ENCODE peak calls at places on chromosome 11, in four cellular contexts. E is H1, B is K562, X is WTC11. P is an unnamed sample.

GRCh38 chr11:62461740-62462522 is 43.1 kb downstream of the SCGB1A1 start:
- DNase-seq in E (no peak), X (no peak), B (peak), P (no peak)

GRCh38 chr11:2199466-2200341 is 28.1 kb upstream of the TH start:
- DNase-seq in B (no peak), E (no peak), X (no peak), P (peak)

GRCh38 chr11:72582206-72583176 is 91.7 kb downstream of the PDE2A start:
- DNase-seq in B (no peak), E (no peak), X (no peak), P (no peak)

GRCh38 chr11:61445535-61445934 is 15.6 kb downstream of the SDHAF2 start:
- DNase-seq in X (no peak), E (no peak), B (no peak), P (no peak)

GRCh38 chr11:67732045-67732787 is 57.8 kb upstream of the ALDH3B2 start:
- DNase-seq in X (peak), B (peak), E (peak), P (peak)

GRCh38 chr11:65491614-65492386 is 7.0 kb upstream of the MALAT1 start:
- DNase-seq in X (peak), E (peak), B (no peak), P (no peak)

GRCh38 chr11:11976476-11977187 is 31.8 kb downstream of the DKK3 start:
- DNase-seq in E (peak), B (no peak), X (no peak), P (no peak)

GRCh38 chr11:90220391-90220790 is 2.5 kb downstream of the CHORDC1 start:
- DNase-seq in E (no peak), B (peak), X (no peak), P (no peak)

GRCh38 chr11:44575288-44575672 is 9.8 kb downstream of the CD82 start:
- DNase-seq in B (no peak), X (no peak), E (no peak), P (peak)

GRCh38 chr11:134333951-134334350 is 2.2 kb downstream of the GLB1L2 start:
- DNase-seq in B (no peak), E (no peak), X (no peak), P (no peak)

GRCh38 chr11:110184974-110185597 is 91.9 kb downstream of the ZC3H12C start:
- DNase-seq in E (no peak), B (no peak), X (no peak), P (no peak)

GRCh38 chr11:91489989-91490388 is 734.6 kb upstream of the FAT3 start:
- DNase-seq in E (peak), X (peak), B (no peak), P (no peak)

GRCh38 chr11:69060005-69060404 is 11.3 kb downstream of the TPCN2 start:
- DNase-seq in B (no peak), X (no peak), E (no peak), P (no peak)

GRCh38 chr11:8586805-8587204 is 7.2 kb downstream of the STK33 start:
- DNase-seq in B (no peak), X (no peak), E (no peak), P (no peak)

GRCh38 chr11:24747275-24748251 is 250.7 kb downstream of the LUZP2 start:
- DNase-seq in X (no peak), B (no peak), E (no peak), P (no peak)

GRCh38 chr11:61657566-61657965 is 22.6 kb upstream of the DAGLA start:
- DNase-seq in X (no peak), B (no peak), E (no peak), P (no peak)

GRCh38 chr11:30414283-30414682 is 91.4 kb downstream of the ARL14EP start:
- DNase-seq in E (no peak), X (no peak), B (no peak), P (no peak)

GRCh38 chr11:72378704-72379383 is 55.5 kb downstream of the CLPB start:
- DNase-seq in X (no peak), E (no peak), B (no peak), P (no peak)

GRCh38 chr11:60951611-60951908 is 416 bp downstream of the SLC15A3 start:
- DNase-seq in B (no peak), E (no peak), X (no peak), P (no peak)

GRCh38 chr11:67290801-67291200 is 1.7 kb downstream of the ANKRD13D start:
- DNase-seq in B (no peak), E (no peak), X (no peak), P (no peak)

GRCh38 chr11:125398475-125398874 is 97.6 kb downstream of the FEZ1 start:
- DNase-seq in E (no peak), B (no peak), X (no peak), P (no peak)
- TF ChIP-seq TEAD4 in E (no peak), B (no peak), X (no peak), P (no peak)

GRCh38 chr11:124971810-124972209 is 17.8 kb downstream of the CCDC15 start:
- DNase-seq in E (no peak), B (no peak), X (no peak), P (no peak)
- TF ChIP-seq TEAD4 in E (no peak), B (no peak), X (no peak), P (no peak)

GRCh38 chr11:17556999-17557398 is 9.9 kb downstream of the OTOG start:
- DNase-seq in X (peak), B (no peak), E (no peak), P (no peak)

GRCh38 chr11:17558916-17559315 is 11.9 kb downstream of the OTOG start:
- DNase-seq in B (no peak), X (peak), E (no peak), P (no peak)

GRCh38 chr11:17559341-17560087 is 12.5 kb downstream of the OTOG start:
- DNase-seq in E (no peak), X (peak), B (no peak), P (no peak)

GRCh38 chr11:17560281-17561110 is 13.4 kb downstream of the OTOG start:
- DNase-seq in E (no peak), B (no peak), X (no peak), P (no peak)

DNA sequence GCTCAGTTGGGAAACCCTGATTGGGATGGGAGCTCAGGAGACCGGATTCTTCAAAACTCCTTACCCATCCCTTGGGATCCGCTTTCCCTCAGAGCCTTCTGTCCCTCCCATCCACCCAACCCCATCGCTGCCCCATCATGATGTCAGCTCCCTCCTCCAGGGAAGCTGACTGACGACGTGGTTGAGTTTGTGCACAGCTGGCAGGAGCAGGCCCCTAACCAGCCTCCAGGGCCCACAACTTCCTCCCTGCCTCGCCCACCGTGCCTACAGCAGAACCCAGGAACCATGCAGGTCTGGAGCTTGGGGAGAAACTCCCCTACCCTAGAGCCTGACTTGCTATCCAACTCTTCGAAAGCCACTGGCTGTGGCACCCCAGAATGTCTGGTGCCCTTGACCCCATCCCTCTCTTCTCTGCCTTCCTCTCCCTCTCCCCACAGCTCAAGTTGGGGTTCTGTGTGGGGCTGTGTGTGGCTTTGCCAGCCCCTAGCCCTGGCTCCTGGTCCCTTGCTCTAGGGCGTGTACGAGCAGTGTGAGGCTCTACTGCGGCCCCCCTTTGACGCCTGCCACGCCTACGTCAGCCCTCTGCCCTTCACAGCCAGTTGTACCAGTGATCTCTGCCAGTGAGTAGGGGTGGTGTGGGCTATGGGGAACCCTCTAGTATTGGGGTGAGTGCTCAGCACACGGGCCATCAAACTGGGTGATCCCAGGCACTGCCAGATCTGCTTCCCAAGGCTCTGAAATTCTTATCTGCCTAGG is 11.1 kb downstream of the OTOG start:
- DNase-seq in B (no peak), E (no peak), X (peak), P (no peak)
- TF ChIP-seq TEAD4 in B (no peak), E (no peak), X (no peak), P (no peak)

DNA sequence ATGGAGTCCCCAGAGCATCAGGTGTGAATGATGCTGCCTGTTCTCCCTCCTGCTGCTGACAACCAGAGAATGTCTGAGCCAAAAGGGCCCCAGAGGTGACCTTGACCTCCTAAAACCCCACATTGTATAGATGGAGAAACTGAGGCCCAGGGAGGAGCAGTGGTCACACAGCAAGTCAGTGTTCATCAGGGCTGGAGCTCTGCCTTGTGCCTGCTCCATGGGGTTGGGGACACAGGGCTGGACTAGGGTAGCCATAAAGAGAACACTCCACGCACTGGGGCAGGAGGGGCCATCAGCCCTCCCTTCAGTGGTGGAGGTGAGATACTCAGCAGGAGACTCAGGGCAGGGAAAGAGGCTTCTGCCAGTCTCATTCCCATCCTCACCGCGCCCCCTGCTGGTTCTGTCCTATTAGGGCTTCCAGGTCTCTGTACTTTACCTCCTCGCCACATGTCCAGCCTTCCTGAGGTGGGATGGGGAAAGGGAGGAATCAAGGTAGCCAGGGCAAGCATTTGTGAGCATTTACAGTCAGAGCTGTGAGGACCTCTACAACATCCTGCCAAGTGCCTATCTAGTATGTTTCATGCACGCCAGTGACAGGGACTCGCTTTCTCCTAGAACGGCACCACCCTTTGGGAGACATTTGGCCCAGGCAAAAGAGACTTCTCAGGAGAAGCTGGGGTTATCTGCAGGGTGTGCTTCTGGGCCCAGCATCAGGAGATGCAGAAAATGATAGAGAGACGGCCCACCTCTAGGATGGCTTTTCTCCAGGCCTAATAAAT is 43.2 kb downstream of the NEU3 start:
- DNase-seq in X (peak), E (peak), B (peak), P (peak)
- TF ChIP-seq TEAD4 in X (no peak), E (peak), B (no peak), P (no peak)

DNA sequence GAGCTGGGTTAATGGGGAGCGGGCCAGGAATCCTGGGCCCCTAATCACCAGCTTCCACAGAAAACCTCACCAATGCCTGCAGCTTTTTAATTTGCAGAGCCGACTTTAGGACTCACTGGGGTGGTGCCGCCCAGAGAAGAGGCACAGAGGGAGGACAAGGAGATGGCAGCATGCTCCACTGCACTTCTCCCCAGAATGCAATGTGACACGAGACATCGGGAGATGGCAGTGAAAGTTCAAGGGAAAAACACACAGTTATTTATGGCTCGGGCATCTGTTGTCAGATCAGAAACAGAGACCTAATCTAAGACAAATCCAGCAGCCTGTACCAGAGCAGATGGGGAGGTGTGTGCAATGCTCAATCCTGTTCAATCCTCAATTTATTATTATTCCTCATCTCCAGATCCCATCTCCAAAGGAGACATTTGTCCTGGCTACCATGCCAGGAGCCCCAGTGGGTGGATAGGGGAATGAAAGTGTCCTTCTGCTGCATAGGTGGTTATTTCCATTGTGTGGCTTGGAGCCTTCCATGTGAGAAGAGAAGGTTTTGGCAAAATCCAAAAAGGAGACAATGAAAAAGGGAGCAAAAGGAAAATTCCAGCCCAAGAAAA is 250.0 kb downstream of the NXPE2 start:
- DNase-seq in B (no peak), X (no peak), E (no peak), P (no peak)
- TF ChIP-seq TEAD4 in B (no peak), X (no peak), E (no peak), P (no peak)

GRCh38 chr11:45906965-45907591 is at the start of gene FREY1:
- DNase-seq in X (no peak), B (no peak), E (no peak), P (no peak)
- TF ChIP-seq TEAD4 in X (no peak), B (no peak), E (no peak), P (no peak)

DNA sequence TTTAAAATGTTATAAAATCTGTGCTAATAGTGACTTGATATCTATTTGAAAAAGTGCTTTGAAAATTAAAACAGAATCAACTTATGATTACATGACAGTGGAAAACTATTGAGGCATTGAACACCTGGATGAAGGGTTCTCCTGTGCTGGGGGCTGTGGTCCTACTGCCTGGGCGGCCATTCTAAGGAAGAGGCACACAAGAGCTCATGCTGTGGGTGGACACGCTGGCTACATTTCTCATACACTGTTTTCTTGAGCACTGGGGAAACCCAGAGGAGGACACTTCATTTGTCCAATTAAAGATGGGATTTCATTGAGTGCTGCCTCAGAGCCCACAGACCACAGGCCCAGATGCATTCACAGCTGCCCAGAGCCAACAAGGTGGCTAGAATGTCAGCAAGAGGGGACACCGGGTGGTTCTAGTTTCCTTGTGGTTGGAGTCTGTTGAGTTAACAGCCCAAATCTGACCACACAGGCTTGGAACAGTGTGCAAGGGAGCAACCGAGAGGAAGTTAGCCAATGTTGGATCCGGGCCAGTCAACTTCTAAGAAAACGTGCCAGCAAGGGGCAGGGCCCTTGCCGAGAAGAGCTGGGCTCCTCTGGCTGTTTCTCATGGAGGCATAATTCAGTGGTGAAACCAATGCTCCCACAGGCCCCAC is 35.1 kb upstream of the SORL1 start:
- DNase-seq in X (no peak), E (no peak), B (no peak), P (no peak)
- TF ChIP-seq TEAD4 in X (no peak), E (no peak), B (no peak), P (no peak)

P was measured in SK-N-SH.